ENCODE peak calls at places on chromosomes 4 and X, in four cellular contexts. One of them, this sample, is unnamed.

GRCh38 chrX:121310820-121311219 is 263.4 kb downstream of the GLUD2 start:
- DNase-seq in HepG2: no peak
- DNase-seq in endothelial cell of umbilical vein: no peak
- DNase-seq in A549: no peak
- DNase-seq in this sample: no peak

GRCh38 chr4:184513802-184514120 is 39.4 kb upstream of the IRF2 start:
- DNase-seq in endothelial cell of umbilical vein: no peak
- DNase-seq in HepG2: no peak
- DNase-seq in A549: no peak
- DNase-seq in this sample: no peak

GRCh38 chr4:152036626-152037025 is 275.8 kb upstream of the GATB start:
- DNase-seq in HepG2: no peak
- DNase-seq in A549: no peak
- DNase-seq in endothelial cell of umbilical vein: no peak
- DNase-seq in this sample: no peak

GRCh38 chr4:152591361-152591760 is 55.5 kb upstream of the FBXW7 start:
- DNase-seq in HepG2: no peak
- DNase-seq in A549: no peak
- DNase-seq in endothelial cell of umbilical vein: peak; percentile 19
- DNase-seq in this sample: no peak

GRCh38 chrX:94545722-94546121 is 871.7 kb downstream of the FAM133A start:
- DNase-seq in HepG2: no peak
- DNase-seq in endothelial cell of umbilical vein: no peak
- DNase-seq in A549: no peak
- DNase-seq in this sample: no peak

GRCh38 chr4:42646013-42646784 is 10.7 kb downstream of the ATP8A1 start:
- DNase-seq in endothelial cell of umbilical vein: no peak
- DNase-seq in A549: no peak
- DNase-seq in HepG2: no peak
- DNase-seq in this sample: no peak

GRCh38 chr4:140633154-140633553 is 64.4 kb upstream of the UCP1 start:
- DNase-seq in endothelial cell of umbilical vein: no peak
- DNase-seq in HepG2: no peak
- DNase-seq in A549: no peak
- DNase-seq in this sample: no peak

GRCh38 chr4:108702960-108703359 is 52.6 kb downstream of the OSTC start:
- DNase-seq in endothelial cell of umbilical vein: no peak
- DNase-seq in HepG2: no peak
- DNase-seq in A549: no peak
- DNase-seq in this sample: no peak

GRCh38 chr4:46250997-46251396 is 127.1 kb upstream of the GABRG1 start:
- DNase-seq in endothelial cell of umbilical vein: no peak
- DNase-seq in A549: no peak
- DNase-seq in HepG2: no peak
- DNase-seq in this sample: no peak

GRCh38 chr4:54226399-54227260 is 2.5 kb upstream of the PDGFRA start:
- DNase-seq in endothelial cell of umbilical vein: no peak
- DNase-seq in A549: no peak
- DNase-seq in HepG2: no peak
- DNase-seq in this sample: no peak

GRCh38 chrX:22081475-22082092 is 49.5 kb downstream of the PHEX start:
- DNase-seq in HepG2: peak; percentile 18
- DNase-seq in endothelial cell of umbilical vein: peak; percentile 46
- DNase-seq in A549: no peak
- DNase-seq in this sample: peak; percentile 61

GRCh38 chrX:24956828-24957227 is 58.9 kb downstream of the ARX start:
- DNase-seq in A549: no peak
- DNase-seq in HepG2: no peak
- DNase-seq in endothelial cell of umbilical vein: no peak
- DNase-seq in this sample: no peak

GRCh38 chr4:106329027-106329618 is 12.8 kb downstream of the AIMP1 start:
- DNase-seq in HepG2: peak; percentile 57
- DNase-seq in A549: peak; percentile 18
- DNase-seq in endothelial cell of umbilical vein: peak; percentile 69
- DNase-seq in this sample: peak; percentile 55

GRCh38 chr4:11223261-11223660 is 205.4 kb downstream of the HS3ST1 start:
- DNase-seq in A549: no peak
- DNase-seq in endothelial cell of umbilical vein: no peak
- DNase-seq in HepG2: no peak
- DNase-seq in this sample: no peak

GRCh38 chr4:143254479-143255216 is 69.9 kb downstream of the USP38 start:
- DNase-seq in A549: no peak
- DNase-seq in HepG2: no peak
- DNase-seq in endothelial cell of umbilical vein: no peak
- DNase-seq in this sample: no peak

GRCh38 chrX:74902806-74903205 is 22.4 kb downstream of the NEXMIF start:
- DNase-seq in endothelial cell of umbilical vein: no peak
- DNase-seq in A549: no peak
- DNase-seq in HepG2: no peak
- DNase-seq in this sample: no peak

GRCh38 chr4:13640149-13640671 is 12.7 kb upstream of the BOD1L1 start:
- DNase-seq in HepG2: no peak
- DNase-seq in endothelial cell of umbilical vein: no peak
- DNase-seq in A549: no peak
- DNase-seq in this sample: peak; percentile 67

GRCh38 chr4:160592258-160592657 is 1489.4 kb downstream of the RAPGEF2 start:
- DNase-seq in A549: no peak
- DNase-seq in HepG2: no peak
- DNase-seq in endothelial cell of umbilical vein: no peak
- DNase-seq in this sample: no peak

GRCh38 chr4:168856312-168856711 is 153.7 kb downstream of the CBR4 start:
- DNase-seq in HepG2: no peak
- DNase-seq in endothelial cell of umbilical vein: no peak
- DNase-seq in A549: no peak
- DNase-seq in this sample: no peak

GRCh38 chr4:77076889-77077635 is 1.3 kb upstream of the CCNI start:
- DNase-seq in endothelial cell of umbilical vein: no peak
- DNase-seq in A549: no peak
- DNase-seq in HepG2: no peak
- DNase-seq in this sample: peak; percentile 15

GRCh38 chr4:157271166-157271869 is 50.8 kb downstream of the GRIA2 start:
- DNase-seq in endothelial cell of umbilical vein: no peak
- DNase-seq in A549: no peak
- DNase-seq in HepG2: no peak
- DNase-seq in this sample: no peak

GRCh38 chr4:182642831-182643230 is 274.4 kb downstream of the DCTD start:
- DNase-seq in HepG2: peak; percentile 9
- DNase-seq in endothelial cell of umbilical vein: peak; percentile 54
- DNase-seq in A549: peak; percentile 0
- DNase-seq in this sample: peak; percentile 21

GRCh38 chr4:41454393-41454792 is 83.6 kb upstream of the LIMCH1 start:
- DNase-seq in HepG2: no peak
- DNase-seq in endothelial cell of umbilical vein: no peak
- DNase-seq in A549: no peak
- DNase-seq in this sample: no peak

GRCh38 chr4:7806080-7806630 is 133.5 kb downstream of the AFAP1 start:
- DNase-seq in HepG2: peak; percentile 61
- DNase-seq in endothelial cell of umbilical vein: peak; percentile 55
- DNase-seq in A549: peak; percentile 61
- DNase-seq in this sample: no peak

GRCh38 chr4:184568770-184569169 is 80.5 kb downstream of the CASP3 start:
- DNase-seq in endothelial cell of umbilical vein: peak; percentile 84
- DNase-seq in HepG2: no peak
- DNase-seq in A549: no peak
- DNase-seq in this sample: no peak

GRCh38 chr4:88284378-88285234 is at the start of gene PPM1K:
- DNase-seq in A549: peak; percentile 83
- DNase-seq in HepG2: peak; percentile 95
- DNase-seq in endothelial cell of umbilical vein: peak; percentile 99
- DNase-seq in this sample: peak; percentile 98
- TF ChIP-seq POLR2A in A549: peak; percentile 26
- TF ChIP-seq POLR2A in HepG2: no peak
- TF ChIP-seq POLR2A in endothelial cell of umbilical vein: no peak
- TF ChIP-seq POLR2A in this sample: peak; percentile 43

GRCh38 chr4:185726931-185727330 is 85.1 kb downstream of the SORBS2 start:
- DNase-seq in HepG2: no peak
- DNase-seq in A549: no peak
- DNase-seq in endothelial cell of umbilical vein: no peak
- DNase-seq in this sample: no peak

GRCh38 chr4:185728886-185729285 is 83.1 kb downstream of the SORBS2 start:
- DNase-seq in endothelial cell of umbilical vein: peak; percentile 65
- DNase-seq in HepG2: no peak
- DNase-seq in A549: no peak
- DNase-seq in this sample: no peak

GRCh38 chr4:185730849-185731608 is 81.0 kb downstream of the SORBS2 start:
- DNase-seq in endothelial cell of umbilical vein: no peak
- DNase-seq in A549: no peak
- DNase-seq in HepG2: no peak
- DNase-seq in this sample: no peak

GRCh38 chr4:185730387-185730786 is 81.6 kb downstream of the SORBS2 start:
- DNase-seq in endothelial cell of umbilical vein: no peak
- DNase-seq in HepG2: no peak
- DNase-seq in A549: no peak
- DNase-seq in this sample: peak; percentile 61

DNA sequence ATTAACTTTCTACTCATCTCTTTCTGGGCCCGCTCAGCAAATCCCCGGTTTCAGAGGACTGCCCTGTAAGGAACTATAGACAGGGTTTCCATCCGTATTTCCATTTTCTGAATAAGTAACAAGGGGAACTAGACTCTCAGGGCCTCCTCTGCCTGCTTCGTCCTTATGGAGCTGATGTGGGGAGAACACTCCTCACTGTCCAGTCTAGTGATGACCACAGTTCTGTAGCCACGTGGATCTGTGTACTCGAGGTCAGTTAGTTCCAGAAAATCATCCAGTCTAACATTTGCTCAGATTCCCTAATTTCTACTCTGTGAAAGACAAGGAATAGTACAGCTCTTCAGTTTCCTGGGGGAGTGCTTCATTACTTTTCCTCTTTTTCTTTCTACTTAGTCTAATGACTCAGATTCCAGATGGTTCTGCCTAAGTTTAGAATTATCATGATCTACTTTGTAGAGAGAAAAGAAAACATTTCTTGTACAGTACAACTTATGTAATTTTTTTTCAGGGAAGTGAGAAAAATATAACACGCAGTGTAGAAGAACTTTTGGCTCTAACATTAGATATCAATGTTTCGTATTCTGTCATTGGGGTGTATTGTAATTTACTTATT is 82.6 kb downstream of the SORBS2 start:
- DNase-seq in HepG2: no peak
- DNase-seq in A549: no peak
- DNase-seq in endothelial cell of umbilical vein: no peak
- DNase-seq in this sample: no peak
- TF ChIP-seq MAX in HepG2: no peak
- TF ChIP-seq MAX in A549: no peak
- TF ChIP-seq MAX in endothelial cell of umbilical vein: no peak
- TF ChIP-seq MAX in this sample: no peak

GRCh38 chr4:99381588-99382175 is 29.1 kb upstream of the ADH1C start:
- DNase-seq in HepG2: no peak
- DNase-seq in endothelial cell of umbilical vein: no peak
- DNase-seq in A549: no peak
- DNase-seq in this sample: no peak

GRCh38 chr4:99379571-99379970 is 27.0 kb upstream of the ADH1C start:
- DNase-seq in HepG2: no peak
- DNase-seq in A549: no peak
- DNase-seq in endothelial cell of umbilical vein: no peak
- DNase-seq in this sample: no peak

GRCh38 chr4:99383381-99383780 is 30.8 kb upstream of the ADH1C start:
- DNase-seq in endothelial cell of umbilical vein: no peak
- DNase-seq in A549: no peak
- DNase-seq in HepG2: no peak
- DNase-seq in this sample: no peak

GRCh38 chr4:99383833-99384392 is 31.4 kb upstream of the ADH1C start:
- DNase-seq in A549: no peak
- DNase-seq in endothelial cell of umbilical vein: no peak
- DNase-seq in HepG2: no peak
- DNase-seq in this sample: no peak

GRCh38 chr4:99382745-99383360 is 30.3 kb upstream of the ADH1C start:
- DNase-seq in endothelial cell of umbilical vein: no peak
- DNase-seq in A549: no peak
- DNase-seq in HepG2: no peak
- DNase-seq in this sample: no peak
- TF ChIP-seq POLR2A in endothelial cell of umbilical vein: no peak
- TF ChIP-seq POLR2A in A549: no peak
- TF ChIP-seq POLR2A in HepG2: no peak
- TF ChIP-seq POLR2A in this sample: no peak

GRCh38 chrX:135652602-135653001 is 60.8 kb upstream of the CT45A1 start:
- DNase-seq in HepG2: no peak
- DNase-seq in A549: no peak
- DNase-seq in endothelial cell of umbilical vein: no peak
- DNase-seq in this sample: no peak

GRCh38 chrX:135649561-135649960 is 63.9 kb upstream of the CT45A1 start:
- DNase-seq in A549: no peak
- DNase-seq in HepG2: no peak
- DNase-seq in endothelial cell of umbilical vein: no peak
- DNase-seq in this sample: no peak

DNA sequence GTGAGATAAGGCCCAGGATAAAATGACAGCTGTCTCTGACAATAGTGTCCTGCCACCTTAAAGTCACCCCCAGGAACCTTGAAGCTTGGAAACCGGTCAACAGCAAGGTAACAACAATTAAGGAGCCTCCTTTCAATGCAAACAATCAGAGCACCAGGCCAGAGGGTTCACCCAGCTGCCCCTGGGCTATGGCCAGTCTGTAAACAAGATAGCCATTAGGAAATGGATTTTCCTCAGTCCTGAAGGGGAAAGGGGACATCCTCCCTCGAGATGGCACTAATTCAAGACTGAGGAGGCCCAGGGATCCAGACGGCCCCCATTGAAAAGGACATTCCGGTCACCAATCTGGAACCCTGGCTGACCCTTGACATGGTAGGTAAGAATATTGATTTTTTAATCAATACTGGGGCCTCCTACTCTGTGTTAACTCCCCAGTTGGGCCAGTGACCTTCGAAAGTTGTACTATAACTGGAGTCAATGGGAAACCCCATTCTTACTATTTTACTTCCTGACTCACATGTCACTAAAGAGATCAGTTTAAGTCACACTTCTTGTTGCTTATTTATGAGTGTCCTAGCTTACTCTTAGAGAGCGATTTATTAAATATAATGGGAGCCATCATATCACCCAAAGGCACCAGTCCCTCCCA is 61.7 kb upstream of the CT45A1 start:
- DNase-seq in endothelial cell of umbilical vein: no peak
- DNase-seq in HepG2: no peak
- DNase-seq in A549: no peak
- DNase-seq in this sample: no peak
- TF ChIP-seq MAX in endothelial cell of umbilical vein: no peak
- TF ChIP-seq MAX in HepG2: no peak
- TF ChIP-seq MAX in A549: no peak
- TF ChIP-seq MAX in this sample: no peak

This sample was measured in NB4.